ENCODE peak calls at places on chromosomes 11 and 22, in ten cellular contexts. Z is anterior cingulate cortex; W is M059J; D is CD4-positive, CD25-positive, alpha-beta regulatory T cell; F is NCI-H2029 treated with DMSO at 0.1 percent for 48 hours; G is effector memory CD4-positive, alpha-beta T cell; N is T-helper 2 cell; Q is CD4-positive, alpha-beta memory T cell; R is WTC11; M is activated CD4-positive, alpha-beta T cell treated with anti-CD3 and anti-CD28 coated beads, Interleukin-2, amount 50 U/mL, for 24 hours. V is an unnamed sample.

GRCh38 chr11:35035894-35036408 is 103.0 kb upstream of the CD44 start:
- DNase-seq in Z (no peak), W (peak; percentile 99), D (no peak), F (no peak), G (no peak), N (no peak), Q (no peak), R (no peak), M (no peak), V (peak; percentile 59)

GRCh38 chr11:1017269-1018005 is 19.1 kb downstream of the MUC6 start:
- DNase-seq in Z (no peak), W (no peak), D (no peak), F (no peak), G (no peak), N (no peak), Q (no peak), R (no peak), M (no peak), V (no peak)

GRCh38 chr11:133064152-133064877 is 468.0 kb downstream of the OPCML start:
- DNase-seq in Z (peak; percentile 72), W (peak; percentile 70), D (no peak), F (no peak), G (no peak), N (no peak), Q (no peak), R (peak; percentile 90), M (no peak), V (no peak)

GRCh38 chr22:45163074-45163416 is 680 bp upstream of the NUP50 start:
- DNase-seq in Z (peak; percentile 66), W (peak; percentile 16), D (no peak), F (no peak), G (no peak), N (no peak), Q (no peak), R (no peak), M (no peak), V (no peak)

GRCh38 chr11:131672191-131672590 is 301.8 kb downstream of the NTM start:
- DNase-seq in Z (no peak), W (no peak), D (no peak), F (no peak), G (no peak), N (no peak), Q (no peak), R (no peak), M (no peak), V (no peak)

GRCh38 chr11:116394022-116394421 is 378.8 kb downstream of the BUD13 start:
- DNase-seq in Z (no peak), W (no peak), D (no peak), F (no peak), G (no peak), N (no peak), Q (no peak), R (no peak), M (no peak), V (no peak)

GRCh38 chr11:2584812-2585565 is 114.8 kb downstream of the KCNQ1OT1 start:
- DNase-seq in Z (no peak), W (no peak), D (no peak), F (no peak), G (no peak), N (no peak), Q (no peak), R (peak; percentile 10), M (no peak), V (no peak)

GRCh38 chr22:45246060-45246985 is 5.6 kb upstream of the KIAA0930 start:
- DNase-seq in Z (no peak), W (peak; percentile 89), D (no peak), F (no peak), G (no peak), N (no peak), Q (no peak), R (no peak), M (no peak), V (no peak)

GRCh38 chr22:36731916-36732315 is 28.4 kb upstream of the CACNG2 start:
- DNase-seq in Z (no peak), W (no peak), D (no peak), F (no peak), G (no peak), N (no peak), Q (no peak), R (no peak), M (no peak), V (no peak)

GRCh38 chr11:104164028-104164520 is at the start of gene PDGFD:
- DNase-seq in Z (peak; percentile 7), W (peak; percentile 83), D (no peak), F (no peak), G (no peak), N (no peak), Q (no peak), R (peak; percentile 89), M (no peak), V (peak; percentile 68)

GRCh38 chr11:66720223-66720898 is 8.7 kb downstream of the SPTBN2 start:
- DNase-seq in Z (peak; percentile 35), W (peak; percentile 98), D (no peak), F (peak; percentile 89), G (no peak), N (no peak), Q (no peak), R (peak; percentile 84), M (no peak), V (no peak)

GRCh38 chr11:126628790-126629621 is 273.5 kb downstream of the ST3GAL4 start:
- DNase-seq in Z (peak; percentile 79), W (no peak), D (no peak), F (no peak), G (no peak), N (no peak), Q (no peak), R (no peak), M (no peak), V (no peak)

GRCh38 chr11:844693-845644 is 2.3 kb downstream of the TSPAN4 start:
- DNase-seq in Z (peak; percentile 42), W (peak; percentile 87), D (no peak), F (no peak), G (no peak), N (no peak), Q (no peak), R (peak; percentile 85), M (no peak), V (no peak)

GRCh38 chr11:122159173-122159701 is 43.2 kb upstream of the BLID start:
- DNase-seq in Z (peak; percentile 73), W (peak; percentile 92), D (no peak), F (no peak), G (no peak), N (no peak), Q (no peak), R (peak; percentile 15), M (no peak), V (no peak)

GRCh38 chr11:65849366-65849765 is 8.6 kb downstream of the CFL1 start:
- DNase-seq in Z (no peak), W (no peak), D (no peak), F (no peak), G (no peak), N (no peak), Q (no peak), R (no peak), M (no peak), V (no peak)

GRCh38 chr22:18968011-18968749 is 32.1 kb upstream of the PRODH start:
- DNase-seq in Z (no peak), W (peak; percentile 13), D (no peak), F (no peak), G (no peak), N (no peak), Q (no peak), R (peak; percentile 70), M (no peak), V (no peak)

GRCh38 chr11:33413296-33413695 is 156.1 kb downstream of the HIPK3 start:
- DNase-seq in Z (no peak), W (no peak), D (no peak), F (no peak), G (no peak), N (no peak), Q (no peak), R (no peak), M (no peak), V (no peak)

V was measured in GM06990.